ENCODE peak calls at places on chromosomes 7 and 10, in four cellular contexts. C, Z, A and B are unnamed samples.

GRCh38 chr10:100945754-100946153 is 23.6 kb upstream of the SEMA4G start:
- DNase-seq in C (no peak), Z (no peak), A (no peak), B (no peak)

GRCh38 chr7:150971242-150972048 is 6.7 kb downstream of the KCNH2 start:
- DNase-seq in C (no peak), Z (no peak), A (no peak), B (no peak)

GRCh38 chr10:72243822-72244437 is 27.9 kb upstream of the ASCC1 start:
- DNase-seq in C (no peak), Z (no peak), A (peak; percentile 56), B (no peak)

GRCh38 chr10:29257106-29257783 is 31.6 kb upstream of the LYZL1 start:
- DNase-seq in C (no peak), Z (no peak), A (no peak), B (no peak)

GRCh38 chr10:1935912-1936311 is 198.6 kb upstream of the ADARB2 start:
- DNase-seq in C (no peak), Z (no peak), A (no peak), B (no peak)

GRCh38 chr7:25272265-25272664 is 44.0 kb upstream of the NPVF start:
- DNase-seq in C (peak; percentile 42), Z (no peak), A (no peak), B (no peak)

GRCh38 chr10:32269343-32270100 is 77.4 kb downstream of the EPC1 start:
- DNase-seq in C (no peak), Z (no peak), A (no peak), B (no peak)

GRCh38 chr7:18566829-18567228 is 71.3 kb downstream of the HDAC9 start:
- DNase-seq in C (peak; percentile 74), Z (no peak), A (no peak), B (no peak)

GRCh38 chr7:12637819-12638592 is 49.4 kb upstream of the ARL4A start:
- DNase-seq in C (no peak), Z (no peak), A (no peak), B (no peak)

GRCh38 chr7:97732567-97733275 is 835 bp downstream of the TAC1 start:
- DNase-seq in C (no peak), Z (no peak), A (no peak), B (no peak)

GRCh38 chr10:51092402-51092801 is 18.1 kb downstream of the PRKG1 start:
- DNase-seq in C (no peak), Z (no peak), A (no peak), B (no peak)

GRCh38 chr7:51014811-51015210 is 232.1 kb upstream of the GRB10 start:
- DNase-seq in C (no peak), Z (no peak), A (no peak), B (no peak)

GRCh38 chr10:101611506-101611905 is 23.4 kb downstream of the DPCD start:
- DNase-seq in C (no peak), Z (no peak), A (no peak), B (no peak)

GRCh38 chr10:117689566-117689965 is 147.0 kb downstream of the EMX2 start:
- DNase-seq in C (no peak), Z (no peak), A (no peak), B (no peak)

GRCh38 chr10:78655941-78656340 is 412.8 kb upstream of the ZMIZ1 start:
- DNase-seq in C (no peak), Z (no peak), A (no peak), B (no peak)

GRCh38 chr10:78905940-78906308 is 162.8 kb upstream of the ZMIZ1 start:
- DNase-seq in C (no peak), Z (peak; percentile 38), A (no peak), B (peak; percentile 48)

GRCh38 chr7:82810558-82811259 is 352.0 kb downstream of the PCLO start:
- DNase-seq in C (no peak), Z (no peak), A (no peak), B (no peak)

GRCh38 chr7:157466473-157467261 is 129.9 kb downstream of the DNAJB6 start:
- DNase-seq in C (no peak), Z (no peak), A (peak; percentile 5), B (peak; percentile 48)

GRCh38 chr10:131356442-131356841 is 44.9 kb upstream of the TCERG1L start:
- DNase-seq in C (no peak), Z (no peak), A (no peak), B (no peak)

GRCh38 chr7:64907641-64908326 is 4.7 kb downstream of the ZNF273 start:
- DNase-seq in C (no peak), Z (no peak), A (no peak), B (no peak)

GRCh38 chr10:48330269-48330668 is 23.8 kb downstream of the MAPK8 start:
- DNase-seq in C (no peak), Z (no peak), A (no peak), B (no peak)

GRCh38 chr7:12595148-12595547 is 24.6 kb downstream of the SCIN start:
- DNase-seq in C (no peak), Z (no peak), A (no peak), B (no peak)

GRCh38 chr10:73340121-73340520 is 18.5 kb downstream of the CFAP70 start:
- DNase-seq in C (no peak), Z (no peak), A (no peak), B (no peak)

GRCh38 chr10:79260803-79261740 is 86.2 kb upstream of the PPIF start:
- DNase-seq in C (peak; percentile 51), Z (no peak), A (no peak), B (no peak)

GRCh38 chr7:116097365-116098009 is 66.9 kb upstream of the TFEC start:
- DNase-seq in C (no peak), Z (no peak), A (no peak), B (no peak)